ENCODE peak calls at places on chromosomes 11 and 22, in six cellular contexts. One of them, this sample, is unnamed. For H3K27me3, the result is how much of the 10 kb centered on the place peaks cover.

GRCh38 chr11:80495116-80495515 is 1054.3 kb upstream of the TENM4 start:
- DNase-seq in PC-3: peak
- DNase-seq in fibroblast of lung: no peak
- DNase-seq in mesendoderm: no peak
- DNase-seq in mesenchymal stem cell: no peak
- DNase-seq in astrocyte: no peak
- DNase-seq in this sample: no peak

GRCh38 chr11:117946842-117947526 is 17.8 kb upstream of the TMPRSS13 start:
- DNase-seq in PC-3: peak
- DNase-seq in fibroblast of lung: peak
- DNase-seq in mesendoderm: peak
- DNase-seq in mesenchymal stem cell: peak
- DNase-seq in astrocyte: peak
- DNase-seq in this sample: peak

GRCh38 chr22:21652547-21653545 is 10.7 kb downstream of the SDF2L1 start:
- DNase-seq in PC-3: no peak
- DNase-seq in fibroblast of lung: no peak
- DNase-seq in mesendoderm: peak
- DNase-seq in mesenchymal stem cell: no peak
- DNase-seq in astrocyte: no peak
- DNase-seq in this sample: peak

GRCh38 chr11:11640996-11641395 is 19.2 kb upstream of the GALNT18 start:
- DNase-seq in PC-3: no peak
- DNase-seq in fibroblast of lung: no peak
- DNase-seq in mesendoderm: no peak
- DNase-seq in mesenchymal stem cell: no peak
- DNase-seq in astrocyte: no peak
- DNase-seq in this sample: no peak

GRCh38 chr22:35128637-35129036 is 62.7 kb downstream of the ISX start:
- DNase-seq in PC-3: no peak
- DNase-seq in fibroblast of lung: no peak
- DNase-seq in mesendoderm: no peak
- DNase-seq in mesenchymal stem cell: no peak
- DNase-seq in astrocyte: no peak
- DNase-seq in this sample: no peak

GRCh38 chr11:61532136-61533038 is 23.8 kb downstream of the LRRC10B start:
- DNase-seq in PC-3: peak
- DNase-seq in fibroblast of lung: no peak
- DNase-seq in mesendoderm: peak
- DNase-seq in mesenchymal stem cell: peak
- DNase-seq in astrocyte: no peak
- DNase-seq in this sample: peak

GRCh38 chr11:46112961-46113617 is 8.2 kb downstream of the PHF21A start:
- DNase-seq in PC-3: peak
- DNase-seq in fibroblast of lung: peak
- DNase-seq in mesendoderm: peak
- DNase-seq in mesenchymal stem cell: peak
- DNase-seq in astrocyte: peak
- DNase-seq in this sample: peak

GRCh38 chr22:27866136-27867091 is 52.6 kb downstream of the PITPNB start:
- DNase-seq in PC-3: peak
- DNase-seq in fibroblast of lung: peak
- DNase-seq in mesendoderm: no peak
- DNase-seq in mesenchymal stem cell: peak
- DNase-seq in astrocyte: peak
- DNase-seq in this sample: peak

GRCh38 chr11:110606415-110606814 is 105.8 kb downstream of the ARHGAP20 start:
- DNase-seq in PC-3: no peak
- DNase-seq in fibroblast of lung: no peak
- DNase-seq in mesendoderm: peak
- DNase-seq in mesenchymal stem cell: no peak
- DNase-seq in astrocyte: no peak
- DNase-seq in this sample: no peak

GRCh38 chr11:129374081-129374992 is 1.3 kb upstream of the BARX2 start:
- DNase-seq in PC-3: no peak
- DNase-seq in fibroblast of lung: no peak
- DNase-seq in mesendoderm: peak
- DNase-seq in mesenchymal stem cell: peak
- DNase-seq in astrocyte: no peak
- DNase-seq in this sample: no peak

GRCh38 chr11:44010789-44011251 is 37.0 kb upstream of the ACCSL start:
- DNase-seq in PC-3: no peak
- DNase-seq in fibroblast of lung: peak
- DNase-seq in mesendoderm: no peak
- DNase-seq in mesenchymal stem cell: no peak
- DNase-seq in astrocyte: peak
- DNase-seq in this sample: no peak

GRCh38 chr22:24592846-24593809 is at the start of gene LRRC75B:
- DNase-seq in PC-3: peak
- DNase-seq in fibroblast of lung: peak
- DNase-seq in mesendoderm: peak
- DNase-seq in mesenchymal stem cell: peak
- DNase-seq in astrocyte: peak
- DNase-seq in this sample: peak

DNA sequence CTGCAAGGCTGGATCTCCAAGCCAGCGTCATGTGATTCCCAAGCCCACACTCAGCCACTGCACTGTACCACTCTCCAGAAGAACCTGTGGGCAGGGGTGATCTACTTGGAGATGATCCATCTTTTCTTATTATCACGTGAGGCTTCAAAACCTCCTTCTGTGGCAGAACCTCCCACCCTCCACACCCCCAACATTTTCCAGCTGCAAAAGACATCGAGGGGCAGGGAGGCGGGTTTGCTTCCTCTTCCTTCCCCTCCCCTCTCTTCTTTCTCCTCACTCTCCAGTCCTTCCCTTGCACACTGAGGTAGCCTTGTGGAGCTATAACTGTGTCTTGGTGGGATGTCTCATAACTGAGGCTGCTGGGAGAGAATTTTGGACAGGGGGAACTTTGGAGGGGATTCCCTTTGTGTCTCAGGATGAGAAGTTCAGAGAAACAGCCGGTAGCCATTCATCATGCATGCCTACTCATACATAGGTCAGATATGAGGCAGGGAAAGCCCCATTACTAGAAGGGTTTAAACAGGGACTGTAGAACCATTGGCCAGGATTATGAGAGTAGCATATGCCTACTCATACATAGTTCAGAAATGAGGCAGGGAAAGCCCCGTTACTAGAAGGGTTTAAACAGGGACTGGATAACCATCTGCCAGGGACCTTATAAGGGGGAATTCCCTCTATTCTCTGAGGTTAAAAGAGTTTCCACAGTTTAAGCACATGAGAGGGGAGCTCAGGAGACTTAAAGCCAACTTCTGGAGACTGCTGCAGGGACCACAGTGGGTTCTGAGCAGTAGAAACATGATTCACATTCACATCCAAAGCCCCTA is 420.7 kb upstream of the CADM1 start:
- DNase-seq in PC-3: no peak
- DNase-seq in fibroblast of lung: peak
- DNase-seq in mesendoderm: no peak
- DNase-seq in mesenchymal stem cell: no peak
- DNase-seq in astrocyte: peak
- DNase-seq in this sample: no peak
- H3K4me2 ChIP-seq in PC-3: no peak
- H3K4me2 ChIP-seq in fibroblast of lung: no peak
- H3K4me2 ChIP-seq in mesendoderm: no peak
- H3K4me2 ChIP-seq in mesenchymal stem cell: no peak
- H3K4me2 ChIP-seq in astrocyte: no peak
- H3K4me2 ChIP-seq in this sample: no peak

GRCh38 chr22:39514373-39514973 is 5.9 kb upstream of the ATF4 start:
- DNase-seq in PC-3: peak
- DNase-seq in fibroblast of lung: no peak
- DNase-seq in mesendoderm: no peak
- DNase-seq in mesenchymal stem cell: no peak
- DNase-seq in astrocyte: no peak
- DNase-seq in this sample: peak
- H3K4me3 ChIP-seq in PC-3: no peak
- H3K4me3 ChIP-seq in fibroblast of lung: no peak
- H3K4me3 ChIP-seq in mesendoderm: no peak
- H3K4me3 ChIP-seq in mesenchymal stem cell: no peak
- H3K4me3 ChIP-seq in astrocyte: no peak
- H3K4me3 ChIP-seq in this sample: no peak

DNA sequence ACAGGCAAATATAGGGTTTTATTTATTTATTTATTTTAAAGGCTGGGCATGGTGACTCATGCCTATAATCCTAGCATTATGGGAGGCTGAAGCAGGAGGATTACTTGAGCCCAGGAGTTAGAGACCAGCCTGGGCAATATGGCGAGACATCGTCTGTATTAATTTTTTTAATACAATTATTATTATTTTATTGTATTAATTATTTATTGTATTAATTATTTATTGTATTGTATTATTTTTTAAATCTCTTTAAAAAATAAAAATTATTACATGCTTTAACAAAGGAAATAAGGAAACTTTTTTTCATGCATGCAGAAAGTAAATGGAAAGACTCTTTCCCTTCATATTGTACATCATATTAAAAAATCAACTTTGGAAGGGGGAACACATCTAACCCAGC is 3.5 kb downstream of the SCN3B start:
- DNase-seq in PC-3: peak
- DNase-seq in fibroblast of lung: no peak
- DNase-seq in mesendoderm: no peak
- DNase-seq in mesenchymal stem cell: no peak
- DNase-seq in astrocyte: no peak
- DNase-seq in this sample: no peak
- H3K27me3 ChIP-seq in PC-3: half or more
- H3K27me3 ChIP-seq in fibroblast of lung: under half
- H3K27me3 ChIP-seq in mesendoderm: under half
- H3K27me3 ChIP-seq in mesenchymal stem cell: half or more
- H3K27me3 ChIP-seq in astrocyte: under half
- H3K27me3 ChIP-seq in this sample: under half

GRCh38 chr11:57787920-57788716 is 26.5 kb downstream of the CTNND1 start:
- DNase-seq in PC-3: no peak
- DNase-seq in fibroblast of lung: no peak
- DNase-seq in mesendoderm: peak
- DNase-seq in mesenchymal stem cell: peak
- DNase-seq in astrocyte: no peak
- DNase-seq in this sample: no peak

GRCh38 chr11:57791321-57792059 is 29.9 kb downstream of the CTNND1 start:
- DNase-seq in PC-3: no peak
- DNase-seq in fibroblast of lung: no peak
- DNase-seq in mesendoderm: no peak
- DNase-seq in mesenchymal stem cell: no peak
- DNase-seq in astrocyte: no peak
- DNase-seq in this sample: no peak

GRCh38 chr11:57793711-57794110 is 32.1 kb downstream of the CTNND1 start:
- DNase-seq in PC-3: no peak
- DNase-seq in fibroblast of lung: no peak
- DNase-seq in mesendoderm: no peak
- DNase-seq in mesenchymal stem cell: no peak
- DNase-seq in astrocyte: no peak
- DNase-seq in this sample: no peak

GRCh38 chr11:57792870-57793269 is 31.3 kb downstream of the CTNND1 start:
- DNase-seq in PC-3: peak
- DNase-seq in fibroblast of lung: no peak
- DNase-seq in mesendoderm: no peak
- DNase-seq in mesenchymal stem cell: peak
- DNase-seq in astrocyte: no peak
- DNase-seq in this sample: no peak

GRCh38 chr11:57792060-57792541 is 30.5 kb downstream of the CTNND1 start:
- DNase-seq in PC-3: no peak
- DNase-seq in fibroblast of lung: peak
- DNase-seq in mesendoderm: no peak
- DNase-seq in mesenchymal stem cell: peak
- DNase-seq in astrocyte: peak
- DNase-seq in this sample: no peak
- H3K4me2 ChIP-seq in PC-3: peak
- H3K4me2 ChIP-seq in fibroblast of lung: no peak
- H3K4me2 ChIP-seq in mesendoderm: no peak
- H3K4me2 ChIP-seq in mesenchymal stem cell: no peak
- H3K4me2 ChIP-seq in astrocyte: no peak
- H3K4me2 ChIP-seq in this sample: no peak

GRCh38 chr11:126480410-126481302 is 125.2 kb downstream of the ST3GAL4 start:
- DNase-seq in PC-3: peak
- DNase-seq in fibroblast of lung: peak
- DNase-seq in mesendoderm: peak
- DNase-seq in mesenchymal stem cell: peak
- DNase-seq in astrocyte: peak
- DNase-seq in this sample: peak
- H3K4me3 ChIP-seq in PC-3: peak
- H3K4me3 ChIP-seq in fibroblast of lung: no peak
- H3K4me3 ChIP-seq in mesendoderm: no peak
- H3K4me3 ChIP-seq in mesenchymal stem cell: peak
- H3K4me3 ChIP-seq in astrocyte: peak
- H3K4me3 ChIP-seq in this sample: no peak

This sample was measured in hepatocyte.